ENCODE peak calls at places on chromosomes 13 and 19, in four cellular contexts. O is activated CD8-positive, alpha-beta T cell treated with anti-CD3 and anti-CD28 coated beads for 36 hours; M is foreskin fibroblast; Y is activated CD4-positive, alpha-beta T cell treated with anti-CD3 and anti-CD28 coated beads, Interleukin-2, amount 10 ng/mL, durations not matched to agents 7 days and 5 days. N is an unnamed sample.

GRCh38 chr19:47430041-47430802 is 10.9 kb upstream of the MEIS3 start:
- DNase-seq in O (peak), M (peak), Y (peak), N (no peak)

GRCh38 chr13:47933688-47934011 is 67.4 kb downstream of the SUCLA2 start:
- DNase-seq in O (no peak), M (no peak), Y (no peak), N (no peak)

GRCh38 chr19:2852598-2852997 is 11.3 kb downstream of the ZNF555 start:
- DNase-seq in O (no peak), M (no peak), Y (no peak), N (no peak)

GRCh38 chr13:93620366-93620765 is 393.8 kb downstream of the GPC6 start:
- DNase-seq in O (no peak), M (peak), Y (no peak), N (no peak)

GRCh38 chr19:4529924-4530522 is 5.0 kb downstream of the PLIN5 start:
- DNase-seq in O (no peak), M (no peak), Y (no peak), N (no peak)

GRCh38 chr13:93861818-93862217 is 617.7 kb downstream of the DCT start:
- DNase-seq in O (no peak), M (peak), Y (no peak), N (no peak)

GRCh38 chr19:43691755-43692154 is 21.8 kb upstream of the PLAUR start:
- DNase-seq in O (no peak), M (no peak), Y (no peak), N (no peak)

GRCh38 chr13:50037788-50038187 is 22.5 kb downstream of the KCNRG start:
- DNase-seq in O (no peak), M (no peak), Y (no peak), N (no peak)

GRCh38 chr13:27573265-27573664 is 47.1 kb downstream of the LNX2 start:
- DNase-seq in O (no peak), M (peak), Y (no peak), N (no peak)

GRCh38 chr13:48631441-48631840 is 22.3 kb upstream of the CYSLTR2 start:
- DNase-seq in O (no peak), M (no peak), Y (no peak), N (no peak)

GRCh38 chr13:59392328-59392727 is 771.4 kb downstream of the DIAPH3 start:
- DNase-seq in O (no peak), M (no peak), Y (no peak), N (no peak)

GRCh38 chr19:49850487-49851342 is at the start of gene PTOV1:
- DNase-seq in O (peak), M (peak), Y (peak), N (peak)

GRCh38 chr19:7705387-7706187 is 3.7 kb upstream of the FCER2 start:
- DNase-seq in O (peak), M (no peak), Y (peak), N (no peak)

GRCh38 chr19:11172576-11172975 is 17.0 kb upstream of the SPC24 start:
- DNase-seq in O (no peak), M (no peak), Y (no peak), N (no peak)

GRCh38 chr19:10419646-10420443 is 493 bp upstream of the PDE4A start:
- DNase-seq in O (peak), M (peak), Y (peak), N (no peak)